ENCODE peak calls at places on chromosomes 2 and 18, in four cellular contexts. W is GM12891, C is H1, A is K562. H is an unnamed sample.

GRCh38 chr2:178114462-178114861 is 2.2 kb downstream of the RBM45 start:
- DNase-seq in A (no peak), W (no peak), C (no peak), H (no peak)

GRCh38 chr2:217939220-217939619 is 63.6 kb downstream of the TNS1 start:
- DNase-seq in C (no peak), A (no peak), W (no peak), H (no peak)

GRCh38 chr18:5997361-5997760 is 102.0 kb upstream of the TMEM200C start:
- DNase-seq in W (no peak), A (no peak), C (no peak), H (no peak)

GRCh38 chr18:568731-569130 is 11.4 kb upstream of the CETN1 start:
- DNase-seq in C (no peak), W (no peak), A (no peak), H (no peak)

GRCh38 chr2:241966671-241967070 is 97.1 kb downstream of the RTP5 start:
- DNase-seq in C (no peak), A (no peak), W (no peak), H (no peak)

GRCh38 chr18:12278765-12279682 is 24.9 kb downstream of the CIDEA start:
- DNase-seq in A (no peak), W (no peak), C (peak), H (no peak)

GRCh38 chr2:147989809-147990403 is 30.6 kb downstream of the ORC4 start:
- DNase-seq in W (peak), A (peak), C (no peak), H (peak)

GRCh38 chr2:236644067-236644466 is 74.4 kb downstream of the ACKR3 start:
- DNase-seq in C (no peak), W (no peak), A (no peak), H (no peak)

GRCh38 chr2:219769044-219770030 is 141.9 kb downstream of the SLC4A3 start:
- DNase-seq in A (no peak), C (no peak), W (no peak), H (no peak)

GRCh38 chr2:161586517-161587167 is 37.6 kb upstream of the SLC4A10 start:
- DNase-seq in W (no peak), C (no peak), A (peak), H (no peak)

GRCh38 chr2:186617771-186618170 is 27.9 kb downstream of the ITGAV start:
- DNase-seq in W (no peak), C (no peak), A (no peak), H (no peak)

GRCh38 chr2:88638743-88639142 is 11.5 kb upstream of the EIF2AK3 start:
- DNase-seq in W (no peak), A (no peak), C (no peak), H (no peak)

GRCh38 chr2:113273031-113273551 is 5.6 kb downstream of the PAX8 start:
- DNase-seq in A (no peak), C (peak), W (no peak), H (no peak)

GRCh38 chr2:11938196-11938595 is 191.8 kb downstream of the LPIN1 start:
- DNase-seq in W (no peak), C (no peak), A (no peak), H (no peak)

GRCh38 chr2:74576151-74576755 is 21.7 kb downstream of the DOK1 start:
- DNase-seq in W (no peak), A (no peak), C (no peak), H (no peak)

GRCh38 chr2:222613715-222614331 is 42.1 kb downstream of the FARSB start:
- DNase-seq in W (peak), C (no peak), A (peak), H (peak)

GRCh38 chr2:12642855-12643254 is 73.9 kb upstream of the TRIB2 start:
- DNase-seq in W (no peak), A (no peak), C (no peak), H (no peak)

GRCh38 chr2:24409700-24410556 is 49.6 kb upstream of the ITSN2 start:
- DNase-seq in W (peak), C (no peak), A (peak), H (peak)

GRCh38 chr2:19899853-19900525 is 1.8 kb downstream of the TTC32 start:
- DNase-seq in C (no peak), W (no peak), A (no peak), H (no peak)

GRCh38 chr2:54629914-54630609 is 93.4 kb upstream of the EML6 start:
- DNase-seq in C (no peak), A (no peak), W (no peak), H (no peak)

GRCh38 chr2:237218756-237219155 is 133.1 kb downstream of the COPS8 start:
- DNase-seq in W (no peak), A (no peak), C (no peak), H (no peak)

GRCh38 chr2:158291544-158292175 is 164.9 kb downstream of the CCDC148 start:
- DNase-seq in C (no peak), W (no peak), A (no peak), H (no peak)
- TF ChIP-seq TAF1 in C (no peak), W (no peak), A (no peak), H (no peak)

GRCh38 chr2:120253021-120253882 is 600 bp downstream of the RALB start:
- DNase-seq in W (peak), A (peak), C (peak), H (no peak)
- TF ChIP-seq POLR2A in W (no peak), A (peak), C (no peak), H (no peak)

DNA sequence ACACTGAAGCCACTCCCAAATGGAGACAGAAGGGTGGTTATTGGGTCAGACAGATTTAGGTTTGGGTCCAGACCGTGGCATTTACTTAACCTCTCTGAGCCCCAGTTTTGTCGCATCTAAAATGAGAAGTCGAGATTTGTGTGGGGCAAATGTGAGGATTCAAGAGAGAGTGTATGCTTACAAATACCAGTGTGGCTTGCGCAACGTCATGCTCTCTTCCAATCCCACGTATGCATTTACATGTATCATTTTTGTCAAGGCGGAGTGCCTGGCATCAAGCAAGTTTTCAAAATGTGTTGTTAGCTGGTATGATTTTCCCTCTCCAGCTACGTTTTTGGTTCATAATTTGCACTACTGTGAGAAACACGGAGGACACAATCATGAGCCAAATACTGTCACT is 197.9 kb downstream of the EPHA4 start:
- DNase-seq in W (no peak), C (no peak), A (no peak), H (no peak)
- TF ChIP-seq POLR2AphosphoS5 in W (no peak), C (no peak), A (no peak), H (no peak)

GRCh38 chr2:239948100-239948881 is 76.9 kb downstream of the NDUFA10 start:
- DNase-seq in W (no peak), C (no peak), A (no peak), H (no peak)

GRCh38 chr2:239950144-239950920 is 74.8 kb downstream of the NDUFA10 start:
- DNase-seq in A (no peak), C (no peak), W (no peak), H (no peak)

GRCh38 chr2:239949079-239949478 is 76.1 kb downstream of the NDUFA10 start:
- DNase-seq in W (no peak), C (no peak), A (no peak), H (no peak)

GRCh38 chr2:239951117-239951734 is 73.9 kb downstream of the NDUFA10 start:
- DNase-seq in C (no peak), W (no peak), A (no peak), H (no peak)

GRCh38 chr2:239949537-239949936 is 75.6 kb downstream of the NDUFA10 start:
- DNase-seq in W (no peak), C (no peak), A (no peak), H (no peak)
- TF ChIP-seq TAF1 in W (no peak), C (no peak), A (no peak), H (no peak)

DNA sequence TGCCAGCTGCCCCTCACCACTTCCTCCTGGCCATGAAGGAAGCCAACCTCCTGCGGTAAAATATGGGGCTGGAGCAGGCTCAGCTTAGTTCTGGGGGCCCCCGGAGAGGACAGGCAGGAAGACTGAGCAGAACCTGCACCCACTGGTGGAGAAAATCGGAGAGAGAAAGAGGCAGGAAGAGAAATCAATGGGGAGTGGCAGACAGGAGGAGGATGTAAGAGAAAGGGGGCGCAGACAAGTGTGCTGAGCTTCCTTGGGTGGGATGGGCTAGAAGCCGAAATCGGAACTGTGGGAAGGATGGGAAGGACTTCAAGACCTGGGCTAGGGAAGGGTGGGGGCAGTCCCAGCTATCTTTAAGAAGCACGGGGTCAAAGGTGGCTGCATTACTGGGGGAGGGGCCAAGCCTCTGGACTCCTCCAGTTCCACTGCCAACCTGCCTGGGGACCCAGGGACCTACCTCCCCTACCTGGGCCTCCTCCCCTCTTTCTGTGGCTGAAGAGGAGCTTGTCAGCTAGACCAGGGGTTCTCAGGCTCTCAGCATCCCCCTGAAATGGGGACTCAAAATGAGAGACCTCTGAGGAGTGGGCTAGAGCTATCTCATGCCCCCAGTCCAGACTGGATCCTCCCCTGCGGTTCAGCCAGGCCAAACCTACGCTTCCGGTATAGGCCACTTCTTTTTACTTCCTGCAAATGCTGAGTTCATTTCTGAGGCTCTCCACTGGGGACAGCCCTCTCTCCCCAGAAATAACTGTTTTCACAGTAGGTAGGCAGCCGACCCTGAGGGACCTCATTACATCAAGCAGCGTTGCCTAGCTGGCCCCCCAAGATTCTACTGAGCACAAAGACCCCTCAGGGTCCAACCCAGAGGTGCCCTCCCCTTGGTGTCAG is 33.6 kb upstream of the B3GNT7 start:
- DNase-seq in W (peak), C (no peak), A (peak), H (peak)
- TF ChIP-seq POLR2A in W (no peak), C (no peak), A (no peak), H (peak)